ENCODE peak calls at places on chromosomes 16 and 17, in nine cellular contexts. C is AG10803, K is EL, H is esophagus muscularis mucosa, A is iPS-NIHi11, Y is HS-27A, J is ACHN, S is hypothalamus, V is WERI-Rb-1. G is an unnamed sample.

GRCh38 chr16:83990492-83990891 is 22.4 kb downstream of the NECAB2 start:
- DNase-seq in S (no peak), Y (no peak), C (no peak), H (no peak), J (no peak), K (no peak), A (no peak), V (no peak), G (no peak)

GRCh38 chr16:87216148-87216823 is 100.9 kb downstream of the C16orf95 start:
- DNase-seq in H (no peak), Y (no peak), K (peak; percentile 20), S (no peak), C (no peak), V (no peak), J (no peak), A (no peak), G (no peak)

GRCh38 chr16:69404275-69404805 is 18.5 kb upstream of the TERF2 start:
- DNase-seq in A (no peak), K (peak; percentile 62), H (no peak), J (peak; percentile 41), C (peak; percentile 63), S (no peak), Y (no peak), V (no peak), G (no peak)

GRCh38 chr17:32302860-32303649 is 37.4 kb downstream of the RHBDL3 start:
- DNase-seq in S (no peak), J (no peak), A (peak; percentile 69), Y (no peak), K (no peak), C (no peak), V (no peak), H (no peak), G (no peak)

GRCh38 chr16:11254913-11255736 is 879 bp downstream of the SOCS1 start:
- DNase-seq in J (peak; percentile 74), V (peak; percentile 44), H (no peak), A (peak; percentile 50), K (peak; percentile 47), S (no peak), Y (no peak), C (peak; percentile 41), G (peak; percentile 77)

GRCh38 chr17:77526259-77526711 is 385.5 kb downstream of the SEC14L1 start:
- DNase-seq in C (no peak), H (no peak), S (no peak), J (no peak), V (peak; percentile 34), K (no peak), Y (no peak), A (no peak), G (peak; percentile 17)

GRCh38 chr17:62801553-62801952 is 6.6 kb downstream of the MARCHF10 start:
- DNase-seq in K (no peak), S (no peak), H (no peak), Y (no peak), A (no peak), V (no peak), C (no peak), J (no peak), G (no peak)

GRCh38 chr17:59149051-59149450 is 5.9 kb downstream of the SKA2 start:
- DNase-seq in C (peak; percentile 45), J (peak; percentile 32), S (no peak), K (peak; percentile 59), A (no peak), V (no peak), H (no peak), Y (no peak), G (no peak)

GRCh38 chr17:38568274-38568673 is 37.5 kb downstream of the SRCIN1 start:
- DNase-seq in V (no peak), S (no peak), Y (no peak), A (no peak), H (no peak), C (no peak), J (no peak), K (no peak), G (no peak)

GRCh38 chr16:65737831-65738230 is 616.0 kb upstream of the CDH11 start:
- DNase-seq in H (no peak), J (no peak), Y (no peak), V (peak; percentile 57), K (no peak), C (no peak), S (no peak), A (no peak), G (no peak)

GRCh38 chr17:82098939-82099765 is 1.1 kb upstream of the FASN start:
- DNase-seq in V (peak; percentile 76), K (no peak), A (peak; percentile 68), J (no peak), S (no peak), Y (no peak), C (no peak), H (no peak), G (no peak)

GRCh38 chr17:27907976-27908558 is 14.9 kb upstream of the LYRM9 start:
- DNase-seq in C (no peak), S (no peak), K (no peak), H (no peak), J (no peak), Y (no peak), V (no peak), A (no peak), G (no peak)

GRCh38 chr16:4324479-4324868 is 8.6 kb downstream of the GLIS2 start:
- DNase-seq in C (no peak), H (no peak), J (no peak), S (no peak), K (no peak), Y (no peak), V (no peak), A (no peak), G (no peak)

GRCh38 chr17:61863801-61864126 is 436 bp upstream of the BRIP1 start:
- DNase-seq in J (no peak), V (no peak), C (no peak), K (no peak), Y (no peak), H (no peak), A (no peak), S (no peak), G (no peak)

GRCh38 chr16:14007460-14007859 is 63.7 kb upstream of the MRTFB start:
- DNase-seq in V (no peak), H (no peak), J (no peak), K (peak; percentile 72), C (peak; percentile 66), Y (no peak), S (no peak), A (no peak), G (no peak)

GRCh38 chr17:38538906-38539305 is 66.8 kb downstream of the SRCIN1 start:
- DNase-seq in K (no peak), J (no peak), Y (no peak), V (no peak), A (no peak), S (no peak), C (no peak), H (no peak), G (no peak)

GRCh38 chr17:73787036-73787720 is 142.9 kb upstream of the SDK2 start:
- DNase-seq in V (no peak), K (no peak), J (no peak), C (no peak), A (no peak), Y (no peak), H (no peak), S (no peak), G (no peak)

GRCh38 chr16:65601781-65602180 is 479.9 kb upstream of the CDH11 start:
- DNase-seq in J (no peak), K (peak; percentile 4), V (no peak), Y (no peak), C (peak; percentile 83), H (peak; percentile 82), S (no peak), A (no peak), G (no peak)

GRCh38 chr16:20868890-20869289 is 31.3 kb downstream of the DCUN1D3 start:
- DNase-seq in A (peak; percentile 47), V (no peak), Y (no peak), J (peak; percentile 55), H (no peak), K (peak; percentile 64), C (peak; percentile 73), S (peak; percentile 54), G (no peak)

GRCh38 chr17:30326816-30327215 is 7.0 kb downstream of the TMIGD1 start:
- DNase-seq in C (no peak), V (no peak), H (no peak), K (no peak), A (no peak), J (no peak), Y (no peak), S (no peak), G (no peak)

GRCh38 chr16:2926660-2927646 is 15.2 kb downstream of the FLYWCH1 start:
- DNase-seq in Y (no peak), V (peak; percentile 85), H (peak; percentile 97), S (peak; percentile 66), J (peak; percentile 92), A (peak; percentile 81), K (peak; percentile 85), C (peak; percentile 78), G (peak; percentile 83)

GRCh38 chr16:48126801-48127644 is 28.8 kb downstream of the ABCC12 start:
- DNase-seq in J (peak; percentile 71), C (peak; percentile 98), K (peak; percentile 97), A (no peak), H (no peak), Y (peak; percentile 98), S (no peak), V (no peak), G (no peak)

GRCh38 chr17:49783051-49783715 is 5.3 kb upstream of the KAT7 start:
- DNase-seq in Y (no peak), J (no peak), V (no peak), K (no peak), A (no peak), C (peak; percentile 29), S (no peak), H (no peak), G (no peak)

GRCh38 chr17:69819316-69820087 is 255.5 kb upstream of the KCNJ16 start:
- DNase-seq in J (no peak), K (peak; percentile 29), S (no peak), C (peak; percentile 82), H (no peak), V (no peak), Y (peak; percentile 2), A (no peak), G (no peak)

GRCh38 chr17:54900457-54901229 is at the start of gene TOM1L1:
- DNase-seq in H (no peak), C (peak; percentile 57), S (peak; percentile 17), J (peak; percentile 93), V (peak; percentile 74), A (peak; percentile 90), K (peak; percentile 80), Y (peak; percentile 45), G (peak; percentile 50)

GRCh38 chr16:80683646-80684045 is 120.8 kb downstream of the CDYL2 start:
- DNase-seq in Y (no peak), J (no peak), H (peak; percentile 64), S (no peak), K (no peak), A (no peak), C (no peak), V (no peak), G (no peak)

GRCh38 chr17:58084317-58084981 is 1.2 kb downstream of the DYNLL2 start:
- DNase-seq in H (peak; percentile 89), S (no peak), A (peak; percentile 57), K (peak; percentile 25), Y (no peak), J (peak; percentile 51), V (peak; percentile 50), C (peak; percentile 7), G (peak; percentile 54)

G was measured in activated naive CD8-positive, alpha-beta T cell treated with anti-CD3 and anti-CD28 coated beads, Interleukin-2, amount 10 ng/mL, durations not matched to agents 7 days and 5 days.